ENCODE peak calls at places on chromosomes 6 and 20, in ten cellular contexts. V, Y, K, X, P, E, H, D, S and Z are unnamed samples.

GRCh38 chr6:75334266-75335040 is 49.9 kb upstream of the TMEM30A start:
- DNase-seq in P (no peak), X (no peak), K (no peak), Y (no peak), V (no peak), H (no peak), E (no peak), S (no peak), D (peak), Z (no peak)

GRCh38 chr6:15569035-15569995 is 93.5 kb downstream of the DTNBP1 start:
- DNase-seq in X (no peak), H (no peak), V (no peak), D (no peak), E (no peak), Y (no peak), K (no peak), S (no peak), P (no peak), Z (no peak)

GRCh38 chr6:3355358-3356055 is 96.8 kb downstream of the PSMG4 start:
- DNase-seq in X (no peak), D (no peak), S (no peak), K (peak), V (no peak), P (no peak), E (peak), Y (no peak), H (no peak), Z (no peak)

GRCh38 chr6:45021652-45022051 is 306.5 kb upstream of the RUNX2 start:
- DNase-seq in X (no peak), Y (no peak), D (no peak), K (no peak), E (no peak), S (no peak), V (no peak), H (no peak), P (no peak), Z (no peak)

GRCh38 chr6:148313483-148313882 is 29.2 kb upstream of the SASH1 start:
- DNase-seq in X (no peak), S (no peak), Y (no peak), V (no peak), D (no peak), P (no peak), H (no peak), E (peak), K (no peak), Z (no peak)

GRCh38 chr6:70884074-70884983 is 72.5 kb downstream of the B3GAT2 start:
- DNase-seq in H (no peak), D (peak), X (peak), Y (peak), S (peak), K (peak), P (peak), V (peak), E (peak), Z (peak)

GRCh38 chr6:38459291-38459690 is 180.4 kb downstream of the BTBD9 start:
- DNase-seq in S (no peak), V (no peak), E (no peak), K (no peak), Y (no peak), X (no peak), D (no peak), H (no peak), P (no peak), Z (no peak)

GRCh38 chr6:51495016-51495805 is 592.2 kb downstream of the PKHD1 start:
- DNase-seq in X (peak), Y (no peak), K (no peak), D (no peak), H (no peak), P (no peak), E (no peak), V (no peak), S (no peak), Z (no peak)

GRCh38 chr6:44377484-44377883 is 10.0 kb upstream of the CDC5L start:
- DNase-seq in E (no peak), S (no peak), D (no peak), V (no peak), Y (no peak), X (no peak), H (no peak), K (no peak), P (no peak), Z (no peak)

GRCh38 chr6:121647905-121648304 is 212.5 kb downstream of the GJA1 start:
- DNase-seq in K (no peak), D (no peak), S (no peak), P (no peak), H (no peak), Y (no peak), E (no peak), X (peak), V (no peak), Z (no peak)

GRCh38 chr6:42555477-42556457 is 8.1 kb upstream of the UBR2 start:
- DNase-seq in P (no peak), E (no peak), Y (no peak), H (no peak), S (no peak), V (no peak), X (no peak), D (no peak), K (no peak), Z (no peak)

GRCh38 chr20:57408131-57408530 is 16.9 kb downstream of the RBM38 start:
- DNase-seq in Y (no peak), P (no peak), S (no peak), D (no peak), E (no peak), K (no peak), H (no peak), X (no peak), V (no peak), Z (no peak)

GRCh38 chr6:159268511-159268910 is 99.3 kb downstream of the FNDC1 start:
- DNase-seq in D (no peak), S (no peak), K (no peak), E (no peak), V (no peak), H (no peak), X (no peak), P (no peak), Y (no peak), Z (no peak)

GRCh38 chr6:164109770-164110140 is 695.2 kb downstream of the QKI start:
- DNase-seq in X (no peak), P (no peak), H (no peak), E (no peak), Y (no peak), S (no peak), D (no peak), V (no peak), K (no peak), Z (no peak)

GRCh38 chr6:158905277-158905676 is 86.1 kb upstream of the EZR start:
- DNase-seq in X (no peak), E (no peak), P (no peak), V (no peak), H (no peak), D (no peak), K (no peak), Y (no peak), S (no peak), Z (no peak)

GRCh38 chr6:152309648-152310047 is 327.5 kb downstream of the SYNE1 start:
- DNase-seq in K (peak), D (no peak), H (no peak), P (no peak), X (peak), Y (peak), E (no peak), S (no peak), V (no peak), Z (no peak)

GRCh38 chr6:112665114-112665513 is 318.0 kb downstream of the RFPL4B start:
- DNase-seq in H (no peak), D (no peak), K (no peak), V (no peak), Y (no peak), E (no peak), S (no peak), X (no peak), P (no peak), Z (no peak)

GRCh38 chr6:138535728-138536454 is 36.6 kb upstream of the NHSL1 start:
- DNase-seq in D (no peak), Y (no peak), V (no peak), E (no peak), X (no peak), H (no peak), S (no peak), P (no peak), K (no peak), Z (no peak)

GRCh38 chr20:38106461-38106860 is 58.6 kb downstream of the TGM2 start:
- DNase-seq in Y (no peak), H (no peak), D (no peak), P (no peak), X (no peak), E (no peak), S (no peak), K (no peak), V (no peak), Z (no peak)

GRCh38 chr6:107670792-107671199 is 153.3 kb downstream of the SCML4 start:
- DNase-seq in E (no peak), S (no peak), K (no peak), P (peak), V (peak), D (no peak), X (peak), H (no peak), Y (no peak), Z (no peak)

GRCh38 chr6:12941422-12941821 is 224.9 kb downstream of the PHACTR1 start:
- DNase-seq in S (no peak), V (no peak), P (no peak), K (no peak), D (no peak), E (no peak), H (no peak), Y (no peak), X (no peak), Z (no peak)

GRCh38 chr20:38782275-38782674 is 23.2 kb upstream of the PPP1R16B start:
- DNase-seq in E (no peak), X (no peak), K (no peak), H (no peak), V (no peak), D (no peak), S (no peak), P (no peak), Y (no peak), Z (no peak)

GRCh38 chr6:163349001-163349680 is 65.4 kb upstream of the QKI start:
- DNase-seq in V (no peak), Y (no peak), P (no peak), E (no peak), X (peak), D (no peak), K (no peak), H (no peak), S (no peak), Z (no peak)

GRCh38 chr20:39607124-39607523 is 645.0 kb downstream of the DHX35 start:
- DNase-seq in E (no peak), H (no peak), D (no peak), V (no peak), Y (no peak), K (no peak), X (no peak), P (no peak), S (no peak), Z (no peak)

GRCh38 chr6:158662607-158663464 is 13.0 kb downstream of the SYTL3 start:
- DNase-seq in Y (no peak), K (no peak), P (no peak), X (no peak), S (peak), D (no peak), E (peak), V (no peak), H (no peak), Z (no peak)